ENCODE peak calls at places on chromosome 22, in five cellular contexts. J is heart left ventricle, U is mesenchymal stem cell, Q is Panc1, X is left ventricle myocardium inferior. N is an unnamed sample.

GRCh38 chr22:38696606-38697005 is 4.1 kb downstream of the JOSD1 start:
- DNase-seq in J (no peak), U (peak; percentile 73), Q (no peak), X (no peak), N (no peak)

GRCh38 chr22:47606426-47606825 is 844.0 kb downstream of the TBC1D22A start:
- DNase-seq in J (peak; percentile 6), U (no peak), Q (no peak), X (no peak), N (no peak)

GRCh38 chr22:46069518-46070214 is 80.7 kb upstream of the PPARA start:
- DNase-seq in J (peak; percentile 88), U (peak; percentile 28), Q (peak; percentile 84), X (peak; percentile 84), N (peak; percentile 94)

GRCh38 chr22:46813816-46814597 is 51.6 kb downstream of the TBC1D22A start:
- DNase-seq in J (no peak), U (peak; percentile 28), Q (no peak), X (no peak), N (peak; percentile 57)

GRCh38 chr22:18970948-18971315 is 34.8 kb upstream of the PRODH start:
- DNase-seq in J (no peak), U (no peak), Q (no peak), X (no peak), N (no peak)

GRCh38 chr22:24416611-24417010 is 10.8 kb upstream of the ADORA2A start:
- DNase-seq in J (no peak), U (no peak), Q (no peak), X (no peak), N (no peak)

GRCh38 chr22:39960791-39961746 is 872 bp downstream of the TMA7B start:
- DNase-seq in J (no peak), U (peak; percentile 98), Q (no peak), X (no peak), N (no peak)

GRCh38 chr22:25025586-25025985 is 73.1 kb downstream of the KIAA1671 start:
- DNase-seq in J (no peak), U (peak; percentile 45), Q (no peak), X (peak; percentile 41), N (no peak)

GRCh38 chr22:40572976-40573375 is 63.5 kb downstream of the MRTFA start:
- DNase-seq in J (no peak), U (no peak), Q (no peak), X (no peak), N (no peak)

GRCh38 chr22:17964647-17965046 is 59.7 kb downstream of the MICAL3 start:
- DNase-seq in J (no peak), U (no peak), Q (no peak), X (no peak), N (no peak)

GRCh38 chr22:17665248-17665647 is 26.7 kb downstream of the BCL2L13 start:
- DNase-seq in J (no peak), U (no peak), Q (no peak), X (no peak), N (no peak)

GRCh38 chr22:21726650-21727049 is 8.9 kb downstream of the YPEL1 start:
- DNase-seq in J (no peak), U (peak; percentile 30), Q (no peak), X (no peak), N (no peak)

GRCh38 chr22:27115816-27116256 is 458.4 kb downstream of the MIAT start:
- DNase-seq in J (no peak), U (peak; percentile 75), Q (no peak), X (no peak), N (no peak)

GRCh38 chr22:19615867-19616581 is 91.8 kb upstream of the CLDN5 start:
- DNase-seq in J (no peak), U (no peak), Q (no peak), X (no peak), N (peak; percentile 7)

GRCh38 chr22:23898006-23898974 is 4.1 kb downstream of the MIF start:
- DNase-seq in J (no peak), U (no peak), Q (no peak), X (no peak), N (no peak)

GRCh38 chr22:48347311-48347710 is 1480.4 kb downstream of the BRD1 start:
- DNase-seq in J (no peak), U (no peak), Q (no peak), X (no peak), N (no peak)

GRCh38 chr22:20084547-20085413 is 4.7 kb downstream of the DGCR8 start:
- DNase-seq in J (no peak), U (peak; percentile 18), Q (no peak), X (no peak), N (peak; percentile 67)

GRCh38 chr22:40024201-40025061 is 29.7 kb downstream of the FAM83F start:
- DNase-seq in J (peak; percentile 61), U (peak; percentile 71), Q (peak; percentile 30), X (peak; percentile 63), N (peak; percentile 73)

GRCh38 chr22:27107824-27108223 is 450.4 kb downstream of the MIAT start:
- DNase-seq in J (no peak), U (peak; percentile 91), Q (no peak), X (peak; percentile 53), N (peak; percentile 92)

GRCh38 chr22:31284241-31284745 is 8.0 kb downstream of the PIK3IP1 start:
- DNase-seq in J (no peak), U (no peak), Q (no peak), X (no peak), N (no peak)

GRCh38 chr22:20107471-20107901 is 8.4 kb upstream of the RANBP1 start:
- DNase-seq in J (no peak), U (no peak), Q (no peak), X (peak; percentile 7), N (peak; percentile 36)

GRCh38 chr22:47274196-47274595 is 511.7 kb downstream of the TBC1D22A start:
- DNase-seq in J (no peak), U (no peak), Q (no peak), X (no peak), N (no peak)

GRCh38 chr22:25673721-25674120 is 68.3 kb upstream of the MYO18B start:
- DNase-seq in J (no peak), U (no peak), Q (no peak), X (no peak), N (no peak)

GRCh38 chr22:39907605-39908097 is 6.8 kb downstream of the GRAP2 start:
- DNase-seq in J (no peak), U (no peak), Q (no peak), X (no peak), N (no peak)

GRCh38 chr22:49369726-49370717 is 457.7 kb downstream of the BRD1 start:
- DNase-seq in J (peak; percentile 6), U (no peak), Q (no peak), X (no peak), N (peak; percentile 59)

GRCh38 chr22:48635825-48636224 is 1191.8 kb downstream of the BRD1 start:
- DNase-seq in J (no peak), U (no peak), Q (no peak), X (no peak), N (no peak)

GRCh38 chr22:48927591-48927990 is 900.1 kb downstream of the BRD1 start:
- DNase-seq in J (no peak), U (no peak), Q (no peak), X (no peak), N (no peak)

GRCh38 chr22:20062766-20063083 is 17.3 kb upstream of the DGCR8 start:
- DNase-seq in J (no peak), U (peak; percentile 47), Q (no peak), X (no peak), N (no peak)

GRCh38 chr22:43197271-43197941 is 10.5 kb upstream of the TTLL12 start:
- DNase-seq in J (no peak), U (peak; percentile 13), Q (no peak), X (no peak), N (no peak)

DNA sequence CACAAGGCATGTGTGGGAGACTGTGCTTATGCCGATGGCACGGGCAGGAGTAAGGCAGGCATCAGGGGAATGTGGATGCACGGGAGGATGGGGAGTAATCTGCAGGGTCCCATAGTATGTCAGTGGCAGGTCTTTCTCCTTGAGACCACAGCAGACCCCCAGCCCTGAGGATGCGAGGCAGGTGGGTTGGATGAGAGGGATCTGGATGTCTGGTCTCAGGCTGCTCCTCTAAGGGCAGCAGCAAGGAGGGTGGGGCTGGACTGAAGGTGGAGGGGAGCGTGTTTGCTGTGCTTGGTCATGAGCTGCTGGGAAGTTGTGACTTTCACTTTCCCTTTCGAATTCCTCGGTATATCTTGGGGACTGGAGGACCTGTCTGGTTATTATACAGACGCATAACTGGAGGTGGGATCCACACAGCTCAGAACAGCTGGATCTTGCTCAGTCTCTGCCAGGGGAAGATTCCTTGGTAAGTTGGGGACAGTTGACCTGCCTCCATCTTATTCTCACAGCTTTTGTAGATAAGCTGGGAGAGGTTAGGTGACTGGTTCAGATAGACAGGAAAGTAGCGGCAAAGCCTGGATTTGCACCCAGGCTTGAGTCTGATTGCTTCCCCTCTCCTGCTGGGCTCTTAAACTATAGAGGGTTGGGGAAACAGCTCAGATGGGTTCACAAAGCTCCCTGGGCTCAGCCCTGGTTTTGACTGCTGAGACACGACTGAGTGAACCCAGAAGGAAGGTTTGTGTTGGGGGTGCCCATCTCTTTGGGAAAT is at the start of gene APOL1:
- DNase-seq in J (peak; percentile 61), U (peak; percentile 72), Q (no peak), X (peak; percentile 37), N (peak; percentile 70)
- H3K4me3 ChIP-seq in J (peak within 1 kb of the TSS; percentile 19), U (peak within 1 kb of the TSS; percentile 85), Q (peak within 1 kb of the TSS; percentile 33), X (peak within 1 kb of the TSS; percentile 67), N (no peak within 1 kb of the TSS)

GRCh38 chr22:45053571-45053970 is 43.8 kb upstream of the PHF21B start:
- DNase-seq in J (no peak), U (no peak), Q (no peak), X (no peak), N (no peak)
- H3K4me3 ChIP-seq in J (no peak overlapping the region), U (no peak overlapping the region), Q (no peak overlapping the region), X (no peak overlapping the region), N (no peak overlapping the region)

GRCh38 chr22:37284807-37285355 is 2.6 kb downstream of the CYTH4 start:
- DNase-seq in J (peak; percentile 64), U (peak; percentile 20), Q (no peak), X (peak; percentile 49), N (no peak)

GRCh38 chr22:37282385-37282677 is at the start of gene CYTH4:
- DNase-seq in J (peak; percentile 61), U (no peak), Q (no peak), X (peak; percentile 64), N (peak; percentile 87)

GRCh38 chr22:37285937-37286336 is 3.6 kb downstream of the CYTH4 start:
- DNase-seq in J (no peak), U (no peak), Q (no peak), X (no peak), N (no peak)

GRCh38 chr22:37283393-37283937 is 1.2 kb downstream of the CYTH4 start:
- DNase-seq in J (no peak), U (no peak), Q (no peak), X (no peak), N (no peak)

DNA sequence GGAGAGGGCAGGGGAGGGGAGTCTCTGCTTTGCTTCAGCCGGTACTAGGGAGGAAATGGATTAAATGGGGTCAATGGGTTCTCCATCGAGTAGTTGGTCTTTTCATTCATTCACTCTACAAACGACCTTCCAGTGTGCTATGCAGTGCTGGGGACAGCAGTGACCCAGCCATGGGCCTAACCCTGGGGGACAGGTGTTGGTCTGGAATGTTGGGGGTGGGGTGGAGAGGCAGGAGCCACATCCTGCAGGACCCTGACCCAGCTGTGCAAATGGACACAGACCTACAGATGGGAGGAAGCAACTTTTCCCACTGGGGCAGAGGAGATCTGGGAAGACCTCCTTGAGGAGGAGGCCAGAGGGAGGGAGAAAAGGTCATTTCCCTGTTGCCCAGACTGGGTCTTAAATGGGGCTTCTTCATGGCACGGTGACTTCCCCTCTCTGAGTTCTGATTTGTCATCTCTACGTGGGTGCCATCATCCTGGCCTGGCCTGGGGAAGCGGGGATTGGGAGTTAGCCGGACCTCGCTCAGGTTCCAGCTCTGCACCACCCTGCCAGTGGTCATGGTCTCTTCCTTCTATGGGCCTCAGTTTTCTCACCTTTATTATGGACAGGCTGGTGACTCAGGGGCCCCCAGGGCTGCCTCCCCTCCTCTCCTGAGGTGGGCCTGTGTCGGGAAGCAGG is 2.0 kb downstream of the CYTH4 start:
- DNase-seq in J (no peak), U (no peak), Q (no peak), X (no peak), N (no peak)
- H3K4me3 ChIP-seq in J (no peak overlapping the region), U (no peak overlapping the region), Q (no peak overlapping the region), X (peak overlapping the region; percentile 51), N (no peak overlapping the region)

GRCh38 chr22:36162127-36163034 is 1.8 kb upstream of the APOL3 start:
- DNase-seq in J (no peak), U (no peak), Q (no peak), X (no peak), N (no peak)
- H3K4me3 ChIP-seq in J (no peak overlapping the region), U (no peak overlapping the region), Q (no peak overlapping the region), X (no peak overlapping the region), N (no peak overlapping the region)

N was measured in aorta.